ENCODE peak calls at places on chromosomes 13 and 19, in eight cellular contexts. S is pancreas; H is brain microvascular endothelial cell; A is OCI-LY7; E is aorta; X is heart right ventricle; G is GM23338; Z is CD8-positive, alpha-beta T cell. K is an unnamed sample.

GRCh38 chr19:58386166-58386575 is 898 bp upstream of the RPS5 start:
- DNase-seq in S (no peak), H (no peak), A (no peak), E (peak; percentile 54), X (no peak), G (no peak), Z (no peak), K (no peak)

GRCh38 chr13:59409651-59410200 is 754.0 kb downstream of the DIAPH3 start:
- DNase-seq in S (no peak), H (no peak), A (no peak), E (no peak), X (no peak), G (peak; percentile 86), Z (no peak), K (no peak)

GRCh38 chr13:113981201-113981605 is 7.3 kb upstream of the C13orf46 start:
- DNase-seq in S (peak; percentile 67), H (no peak), A (no peak), E (peak; percentile 42), X (no peak), G (no peak), Z (no peak), K (peak; percentile 88)

GRCh38 chr13:111666377-111666776 is 345.9 kb downstream of the TEX29 start:
- DNase-seq in S (no peak), H (no peak), A (no peak), E (no peak), X (no peak), G (no peak), Z (no peak), K (peak; percentile 10)

GRCh38 chr19:11361037-11361770 is 6.0 kb downstream of the PLPPR2 start:
- DNase-seq in S (peak; percentile 65), H (no peak), A (no peak), E (no peak), X (no peak), G (peak; percentile 99), Z (no peak), K (peak; percentile 85)

GRCh38 chr19:32387701-32388392 is 17.7 kb upstream of the DPY19L3 start:
- DNase-seq in S (no peak), H (peak; percentile 38), A (no peak), E (peak; percentile 59), X (no peak), G (no peak), Z (no peak), K (no peak)

GRCh38 chr13:39565036-39565949 is 37.7 kb downstream of the LHFPL6 start:
- DNase-seq in S (no peak), H (peak; percentile 91), A (no peak), E (no peak), X (no peak), G (peak; percentile 82), Z (no peak), K (no peak)

GRCh38 chr19:16013851-16014840 is 62.1 kb upstream of the TPM4 start:
- DNase-seq in S (no peak), H (no peak), A (no peak), E (no peak), X (no peak), G (no peak), Z (no peak), K (no peak)

GRCh38 chr13:51620165-51620983 is 36.1 kb downstream of the WDFY2 start:
- DNase-seq in S (no peak), H (no peak), A (no peak), E (no peak), X (peak; percentile 33), G (no peak), Z (no peak), K (no peak)

GRCh38 chr19:4429266-4430200 is 27.1 kb downstream of the CHAF1A start:
- DNase-seq in S (no peak), H (peak; percentile 2), A (no peak), E (no peak), X (no peak), G (no peak), Z (no peak), K (no peak)

GRCh38 chr19:4430760-4431159 is 26.8 kb downstream of the UBXN6 start:
- DNase-seq in S (no peak), H (no peak), A (no peak), E (peak; percentile 64), X (no peak), G (no peak), Z (no peak), K (no peak)

GRCh38 chr19:4428326-4428975 is 26.0 kb downstream of the CHAF1A start:
- DNase-seq in S (no peak), H (no peak), A (no peak), E (no peak), X (no peak), G (no peak), Z (no peak), K (no peak)

GRCh38 chr19:4432918-4433506 is 24.6 kb downstream of the UBXN6 start:
- DNase-seq in S (no peak), H (no peak), A (no peak), E (no peak), X (no peak), G (no peak), Z (no peak), K (no peak)

DNA sequence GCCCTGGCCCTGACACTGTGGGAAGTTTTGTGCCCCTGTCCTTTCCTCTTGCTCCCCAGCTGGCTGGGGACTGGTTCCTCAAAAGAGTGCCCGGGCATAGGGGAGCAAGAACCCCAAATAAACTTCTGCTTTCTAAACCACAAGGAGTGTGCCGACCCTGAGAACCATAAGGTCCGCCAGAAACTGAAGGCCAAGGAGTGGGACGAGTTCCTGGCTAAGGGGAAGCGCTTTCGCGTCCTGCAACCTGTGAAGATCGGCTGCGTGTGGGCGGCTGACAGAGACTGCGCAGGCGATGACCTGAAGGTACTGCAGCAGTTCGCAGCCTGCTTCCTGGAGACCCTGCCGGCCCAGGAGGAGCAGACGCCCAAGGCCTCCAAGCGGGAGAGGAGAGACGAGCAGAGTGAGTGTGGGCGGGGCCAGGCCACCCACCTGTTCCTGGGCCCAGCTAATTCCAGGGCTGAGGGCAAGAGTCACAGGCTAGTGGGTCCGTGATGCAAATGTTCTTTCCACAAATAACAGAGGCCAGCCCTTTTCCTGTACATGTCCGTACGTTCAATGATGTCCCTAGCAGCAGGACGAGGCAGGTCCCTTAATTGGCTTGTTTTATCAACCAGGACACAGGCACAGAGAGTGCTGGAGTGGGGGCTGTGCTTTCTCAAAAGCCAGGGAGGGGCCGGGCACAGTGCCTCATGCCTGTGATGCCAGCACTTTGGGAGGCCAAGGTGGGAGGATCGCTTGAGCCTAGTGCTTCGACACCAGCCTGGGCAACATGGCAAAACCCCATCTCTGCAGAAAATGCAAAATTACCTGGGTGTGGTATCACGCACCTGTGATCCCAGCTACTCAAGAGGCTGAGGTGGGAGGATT is 25.6 kb downstream of the UBXN6 start:
- DNase-seq in S (no peak), H (no peak), A (no peak), E (peak; percentile 59), X (no peak), G (no peak), Z (no peak), K (no peak)
- H3K36me3 ChIP-seq in S (no peaks in the 10 kb centered on the region), H (peaks cover 7% of the 10 kb centered on the region), A (peaks cover 87% of the 10 kb centered on the region), E (no peaks in the 10 kb centered on the region), X (peaks cover 26% of the 10 kb centered on the region), G (peaks cover 60% of the 10 kb centered on the region), Z (no peaks in the 10 kb centered on the region), K (peaks cover 22% of the 10 kb centered on the region)

DNA sequence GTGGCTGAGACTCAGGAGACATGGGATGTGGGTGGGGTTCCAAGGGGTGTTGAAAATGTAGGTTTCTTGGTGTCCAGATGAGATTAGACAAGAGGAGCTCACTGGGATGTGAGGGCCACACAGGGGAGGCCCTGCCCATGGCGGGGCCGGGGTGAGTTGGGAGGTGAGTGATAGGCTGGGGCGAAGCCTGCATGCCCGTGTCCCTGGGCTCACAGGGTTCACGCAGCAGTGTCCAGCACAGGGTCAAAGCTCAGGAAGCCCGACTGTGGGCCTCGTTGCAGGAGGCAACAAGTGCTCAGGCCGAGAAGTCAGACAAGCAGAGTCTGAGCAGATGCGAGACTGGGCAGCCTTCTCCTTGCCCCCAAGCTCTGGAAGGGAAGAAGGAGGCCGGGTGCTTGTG is 27.2 kb downstream of the CCDC8 start:
- DNase-seq in S (no peak), H (no peak), A (no peak), E (no peak), X (no peak), G (no peak), Z (no peak), K (no peak)
- H3K36me3 ChIP-seq in S (peaks cover 4% of the 10 kb centered on the region), H (peaks cover 76% of the 10 kb centered on the region), A (peaks cover 96% of the 10 kb centered on the region), E (peaks cover 7% of the 10 kb centered on the region), X (peaks cover 91% of the 10 kb centered on the region), G (peaks cover 5% of the 10 kb centered on the region), Z (peaks cover 54% of the 10 kb centered on the region), K (peaks cover 8% of the 10 kb centered on the region)

GRCh38 chr13:63112799-63113395 is 1697.2 kb upstream of the PCDH20 start:
- DNase-seq in S (no peak), H (no peak), A (no peak), E (no peak), X (no peak), G (no peak), Z (no peak), K (no peak)
- H3K36me3 ChIP-seq in S (no peaks in the 10 kb centered on the region), H (no peaks in the 10 kb centered on the region), A (no peaks in the 10 kb centered on the region), E (no peaks in the 10 kb centered on the region), X (no peaks in the 10 kb centered on the region), G (no peaks in the 10 kb centered on the region), Z (no peaks in the 10 kb centered on the region), K (no peaks in the 10 kb centered on the region)

GRCh38 chr19:13010992-13011652 is 15.8 kb downstream of the NFIX start:
- DNase-seq in S (no peak), H (no peak), A (no peak), E (no peak), X (no peak), G (no peak), Z (no peak), K (no peak)

GRCh38 chr19:13010038-13010991 is 15.0 kb downstream of the NFIX start:
- DNase-seq in S (no peak), H (no peak), A (no peak), E (peak; percentile 90), X (no peak), G (peak; percentile 58), Z (no peak), K (no peak)

GRCh38 chr19:13007292-13008045 is 12.2 kb downstream of the NFIX start:
- DNase-seq in S (peak; percentile 53), H (no peak), A (no peak), E (peak; percentile 72), X (peak; percentile 65), G (no peak), Z (no peak), K (peak; percentile 89)

GRCh38 chr19:13006431-13007281 is 11.4 kb downstream of the NFIX start:
- DNase-seq in S (no peak), H (no peak), A (no peak), E (peak; percentile 71), X (no peak), G (no peak), Z (no peak), K (no peak)

DNA sequence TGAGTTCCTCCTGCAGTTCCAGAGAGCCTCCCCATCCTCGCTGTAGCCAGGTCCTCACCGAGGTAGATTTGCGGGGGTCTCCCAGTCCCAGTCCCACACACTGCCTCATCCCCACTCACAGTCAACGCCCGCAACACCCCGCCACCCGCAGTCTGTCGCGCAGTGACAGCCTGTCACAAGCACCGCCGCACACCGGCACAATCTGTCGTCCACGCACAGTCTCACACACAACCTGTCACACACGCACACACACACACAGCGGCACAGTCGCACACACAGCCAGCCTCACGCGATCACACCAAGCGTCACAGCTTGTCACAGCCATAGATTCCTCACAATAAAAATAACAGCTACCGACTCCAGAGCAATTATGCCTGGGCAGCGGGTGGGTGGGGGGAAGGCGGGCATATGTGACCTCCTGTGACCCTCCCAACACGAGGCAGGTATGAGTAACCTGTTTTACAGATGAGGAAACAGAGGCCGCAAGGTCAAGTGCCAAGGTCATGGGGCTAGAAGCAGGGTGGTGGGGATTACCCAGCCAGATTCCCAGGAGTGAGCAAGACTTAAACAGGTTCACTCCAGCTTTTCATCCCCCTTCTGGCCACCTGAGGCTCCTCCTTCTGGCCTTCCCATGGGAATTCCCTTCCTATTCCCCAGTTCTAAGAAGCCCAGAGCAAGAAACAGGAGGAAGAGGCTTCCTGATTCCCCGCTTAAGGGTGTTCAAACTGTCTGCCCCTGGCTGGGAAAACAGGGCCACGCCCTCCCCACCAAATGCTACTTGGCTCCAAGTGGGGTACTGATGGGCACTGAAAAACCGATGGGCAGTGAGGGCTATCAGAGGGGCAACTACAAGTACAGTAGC is 13.9 kb downstream of the NFIX start:
- DNase-seq in S (no peak), H (no peak), A (no peak), E (no peak), X (no peak), G (peak; percentile 68), Z (no peak), K (no peak)
- H3K36me3 ChIP-seq in S (no peaks in the 10 kb centered on the region), H (no peaks in the 10 kb centered on the region), A (no peaks in the 10 kb centered on the region), E (no peaks in the 10 kb centered on the region), X (peaks cover 7% of the 10 kb centered on the region), G (no peaks in the 10 kb centered on the region), Z (no peaks in the 10 kb centered on the region), K (no peaks in the 10 kb centered on the region)